ENCODE peak calls at places on chromosomes 7 and 10, in eight cellular contexts. One of them, this sample, is unnamed.

GRCh38 chr10:124706876-124707516 is 37.2 kb downstream of the FAM53B start:
- DNase-seq in stimulated activated CD4-positive, alpha-beta T cell treated with anti-CD3 and anti-CD28 coated beads, TNF-alpha, amount 100 ng/mL, for 1 hour: no peak
- DNase-seq in activated T-cell treated with anti-CD3 and anti-CD28 coated beads, Interleukin-2, amount 50 U/mL, for 72 hours: no peak
- DNase-seq in activated CD4-positive, alpha-beta T cell treated with anti-CD3 and anti-CD28 coated beads, Interleukin-2, amount 50 U/mL, for 24 hours: no peak
- DNase-seq in GM12865: no peak
- DNase-seq in memory B cell: no peak
- DNase-seq in SK-N-SH: no peak
- DNase-seq in NT2/D1: no peak
- DNase-seq in this sample: no peak

GRCh38 chr7:39507866-39508551 is 58.2 kb upstream of the YAE1 start:
- DNase-seq in GM12865: peak; percentile 28
- DNase-seq in NT2/D1: no peak
- DNase-seq in activated T-cell treated with anti-CD3 and anti-CD28 coated beads, Interleukin-2, amount 50 U/mL, for 72 hours: no peak
- DNase-seq in activated CD4-positive, alpha-beta T cell treated with anti-CD3 and anti-CD28 coated beads, Interleukin-2, amount 50 U/mL, for 24 hours: no peak
- DNase-seq in stimulated activated CD4-positive, alpha-beta T cell treated with anti-CD3 and anti-CD28 coated beads, TNF-alpha, amount 100 ng/mL, for 1 hour: no peak
- DNase-seq in memory B cell: no peak
- DNase-seq in SK-N-SH: no peak
- DNase-seq in this sample: no peak

GRCh38 chr10:118969014-118969413 is 60.5 kb upstream of the NANOS1 start:
- DNase-seq in activated CD4-positive, alpha-beta T cell treated with anti-CD3 and anti-CD28 coated beads, Interleukin-2, amount 50 U/mL, for 24 hours: no peak
- DNase-seq in NT2/D1: no peak
- DNase-seq in memory B cell: no peak
- DNase-seq in stimulated activated CD4-positive, alpha-beta T cell treated with anti-CD3 and anti-CD28 coated beads, TNF-alpha, amount 100 ng/mL, for 1 hour: no peak
- DNase-seq in SK-N-SH: no peak
- DNase-seq in activated T-cell treated with anti-CD3 and anti-CD28 coated beads, Interleukin-2, amount 50 U/mL, for 72 hours: no peak
- DNase-seq in GM12865: no peak
- DNase-seq in this sample: no peak

GRCh38 chr10:1054684-1055083 is 1.5 kb upstream of the WDR37 start:
- DNase-seq in GM12865: no peak
- DNase-seq in SK-N-SH: no peak
- DNase-seq in stimulated activated CD4-positive, alpha-beta T cell treated with anti-CD3 and anti-CD28 coated beads, TNF-alpha, amount 100 ng/mL, for 1 hour: no peak
- DNase-seq in memory B cell: no peak
- DNase-seq in activated T-cell treated with anti-CD3 and anti-CD28 coated beads, Interleukin-2, amount 50 U/mL, for 72 hours: no peak
- DNase-seq in activated CD4-positive, alpha-beta T cell treated with anti-CD3 and anti-CD28 coated beads, Interleukin-2, amount 50 U/mL, for 24 hours: no peak
- DNase-seq in NT2/D1: no peak
- DNase-seq in this sample: no peak

GRCh38 chr10:48247680-48248079 is 26.8 kb downstream of the FRMPD2 start:
- DNase-seq in activated T-cell treated with anti-CD3 and anti-CD28 coated beads, Interleukin-2, amount 50 U/mL, for 72 hours: no peak
- DNase-seq in stimulated activated CD4-positive, alpha-beta T cell treated with anti-CD3 and anti-CD28 coated beads, TNF-alpha, amount 100 ng/mL, for 1 hour: no peak
- DNase-seq in SK-N-SH: no peak
- DNase-seq in NT2/D1: no peak
- DNase-seq in memory B cell: no peak
- DNase-seq in GM12865: no peak
- DNase-seq in activated CD4-positive, alpha-beta T cell treated with anti-CD3 and anti-CD28 coated beads, Interleukin-2, amount 50 U/mL, for 24 hours: no peak
- DNase-seq in this sample: no peak

GRCh38 chr10:31322647-31323046 is 3.6 kb downstream of the ZEB1 start:
- DNase-seq in NT2/D1: no peak
- DNase-seq in stimulated activated CD4-positive, alpha-beta T cell treated with anti-CD3 and anti-CD28 coated beads, TNF-alpha, amount 100 ng/mL, for 1 hour: no peak
- DNase-seq in SK-N-SH: peak; percentile 32
- DNase-seq in GM12865: peak; percentile 65
- DNase-seq in activated CD4-positive, alpha-beta T cell treated with anti-CD3 and anti-CD28 coated beads, Interleukin-2, amount 50 U/mL, for 24 hours: no peak
- DNase-seq in memory B cell: no peak
- DNase-seq in activated T-cell treated with anti-CD3 and anti-CD28 coated beads, Interleukin-2, amount 50 U/mL, for 72 hours: no peak
- DNase-seq in this sample: peak; percentile 44

GRCh38 chr7:92695308-92696261 is 105.4 kb upstream of the FAM133B start:
- DNase-seq in SK-N-SH: no peak
- DNase-seq in memory B cell: no peak
- DNase-seq in activated CD4-positive, alpha-beta T cell treated with anti-CD3 and anti-CD28 coated beads, Interleukin-2, amount 50 U/mL, for 24 hours: no peak
- DNase-seq in NT2/D1: peak; percentile 54
- DNase-seq in activated T-cell treated with anti-CD3 and anti-CD28 coated beads, Interleukin-2, amount 50 U/mL, for 72 hours: no peak
- DNase-seq in stimulated activated CD4-positive, alpha-beta T cell treated with anti-CD3 and anti-CD28 coated beads, TNF-alpha, amount 100 ng/mL, for 1 hour: no peak
- DNase-seq in GM12865: no peak
- DNase-seq in this sample: peak; percentile 69

GRCh38 chr10:124303662-124304418 is 114.9 kb downstream of the OAT start:
- DNase-seq in memory B cell: no peak
- DNase-seq in activated T-cell treated with anti-CD3 and anti-CD28 coated beads, Interleukin-2, amount 50 U/mL, for 72 hours: no peak
- DNase-seq in NT2/D1: no peak
- DNase-seq in activated CD4-positive, alpha-beta T cell treated with anti-CD3 and anti-CD28 coated beads, Interleukin-2, amount 50 U/mL, for 24 hours: no peak
- DNase-seq in SK-N-SH: no peak
- DNase-seq in GM12865: no peak
- DNase-seq in stimulated activated CD4-positive, alpha-beta T cell treated with anti-CD3 and anti-CD28 coated beads, TNF-alpha, amount 100 ng/mL, for 1 hour: no peak
- DNase-seq in this sample: no peak

GRCh38 chr7:78924581-78924980 is 528.9 kb downstream of the MAGI2 start:
- DNase-seq in stimulated activated CD4-positive, alpha-beta T cell treated with anti-CD3 and anti-CD28 coated beads, TNF-alpha, amount 100 ng/mL, for 1 hour: no peak
- DNase-seq in SK-N-SH: no peak
- DNase-seq in memory B cell: no peak
- DNase-seq in activated CD4-positive, alpha-beta T cell treated with anti-CD3 and anti-CD28 coated beads, Interleukin-2, amount 50 U/mL, for 24 hours: no peak
- DNase-seq in activated T-cell treated with anti-CD3 and anti-CD28 coated beads, Interleukin-2, amount 50 U/mL, for 72 hours: no peak
- DNase-seq in NT2/D1: peak; percentile 23
- DNase-seq in GM12865: peak; percentile 1
- DNase-seq in this sample: peak; percentile 15

GRCh38 chr10:101558671-101559595 is 29.1 kb downstream of the POLL start:
- DNase-seq in activated CD4-positive, alpha-beta T cell treated with anti-CD3 and anti-CD28 coated beads, Interleukin-2, amount 50 U/mL, for 24 hours: no peak
- DNase-seq in activated T-cell treated with anti-CD3 and anti-CD28 coated beads, Interleukin-2, amount 50 U/mL, for 72 hours: no peak
- DNase-seq in stimulated activated CD4-positive, alpha-beta T cell treated with anti-CD3 and anti-CD28 coated beads, TNF-alpha, amount 100 ng/mL, for 1 hour: no peak
- DNase-seq in memory B cell: no peak
- DNase-seq in SK-N-SH: peak; percentile 89
- DNase-seq in NT2/D1: no peak
- DNase-seq in GM12865: no peak
- DNase-seq in this sample: no peak

GRCh38 chr10:97074256-97075145 is 111.3 kb downstream of the SLIT1 start:
- DNase-seq in stimulated activated CD4-positive, alpha-beta T cell treated with anti-CD3 and anti-CD28 coated beads, TNF-alpha, amount 100 ng/mL, for 1 hour: no peak
- DNase-seq in GM12865: no peak
- DNase-seq in memory B cell: no peak
- DNase-seq in SK-N-SH: peak; percentile 76
- DNase-seq in NT2/D1: no peak
- DNase-seq in activated T-cell treated with anti-CD3 and anti-CD28 coated beads, Interleukin-2, amount 50 U/mL, for 72 hours: no peak
- DNase-seq in activated CD4-positive, alpha-beta T cell treated with anti-CD3 and anti-CD28 coated beads, Interleukin-2, amount 50 U/mL, for 24 hours: no peak
- DNase-seq in this sample: no peak

GRCh38 chr10:47116445-47116844 is 183.6 kb upstream of the GDF10 start:
- DNase-seq in GM12865: no peak
- DNase-seq in stimulated activated CD4-positive, alpha-beta T cell treated with anti-CD3 and anti-CD28 coated beads, TNF-alpha, amount 100 ng/mL, for 1 hour: no peak
- DNase-seq in NT2/D1: no peak
- DNase-seq in activated T-cell treated with anti-CD3 and anti-CD28 coated beads, Interleukin-2, amount 50 U/mL, for 72 hours: no peak
- DNase-seq in activated CD4-positive, alpha-beta T cell treated with anti-CD3 and anti-CD28 coated beads, Interleukin-2, amount 50 U/mL, for 24 hours: no peak
- DNase-seq in SK-N-SH: no peak
- DNase-seq in memory B cell: no peak
- DNase-seq in this sample: no peak

GRCh38 chr7:28811990-28812389 is 146.1 kb downstream of the TRIL start:
- DNase-seq in SK-N-SH: no peak
- DNase-seq in activated CD4-positive, alpha-beta T cell treated with anti-CD3 and anti-CD28 coated beads, Interleukin-2, amount 50 U/mL, for 24 hours: no peak
- DNase-seq in stimulated activated CD4-positive, alpha-beta T cell treated with anti-CD3 and anti-CD28 coated beads, TNF-alpha, amount 100 ng/mL, for 1 hour: no peak
- DNase-seq in GM12865: no peak
- DNase-seq in activated T-cell treated with anti-CD3 and anti-CD28 coated beads, Interleukin-2, amount 50 U/mL, for 72 hours: no peak
- DNase-seq in NT2/D1: no peak
- DNase-seq in memory B cell: no peak
- DNase-seq in this sample: peak; percentile 19

GRCh38 chr10:614772-615582 is 74.5 kb downstream of the DIP2C start:
- DNase-seq in NT2/D1: no peak
- DNase-seq in GM12865: no peak
- DNase-seq in stimulated activated CD4-positive, alpha-beta T cell treated with anti-CD3 and anti-CD28 coated beads, TNF-alpha, amount 100 ng/mL, for 1 hour: no peak
- DNase-seq in activated CD4-positive, alpha-beta T cell treated with anti-CD3 and anti-CD28 coated beads, Interleukin-2, amount 50 U/mL, for 24 hours: no peak
- DNase-seq in memory B cell: no peak
- DNase-seq in activated T-cell treated with anti-CD3 and anti-CD28 coated beads, Interleukin-2, amount 50 U/mL, for 72 hours: no peak
- DNase-seq in SK-N-SH: peak; percentile 56
- DNase-seq in this sample: peak; percentile 95

GRCh38 chr7:73811760-73812168 is 19.0 kb upstream of the CLDN4 start:
- DNase-seq in SK-N-SH: peak; percentile 87
- DNase-seq in GM12865: peak; percentile 57
- DNase-seq in stimulated activated CD4-positive, alpha-beta T cell treated with anti-CD3 and anti-CD28 coated beads, TNF-alpha, amount 100 ng/mL, for 1 hour: no peak
- DNase-seq in memory B cell: no peak
- DNase-seq in activated CD4-positive, alpha-beta T cell treated with anti-CD3 and anti-CD28 coated beads, Interleukin-2, amount 50 U/mL, for 24 hours: peak; percentile 45
- DNase-seq in activated T-cell treated with anti-CD3 and anti-CD28 coated beads, Interleukin-2, amount 50 U/mL, for 72 hours: peak; percentile 67
- DNase-seq in NT2/D1: peak; percentile 55
- DNase-seq in this sample: peak; percentile 5

This sample was measured in pons.